ENCODE peak calls at places on chromosomes 6 and 20, in nine cellular contexts. T is AG04450, C is ascending aorta, G is adrenal gland, P is mammary epithelial cell, J is epithelial cell of esophagus, U is BE2C, F is left ventricle myocardium inferior, Q is left lung. A is an unnamed sample.

GRCh38 chr20:45882469-45883099 is 1.6 kb downstream of the ZSWIM1 start:
- DNase-seq in Q (no peak), C (no peak), F (no peak), T (no peak), U (no peak), J (no peak), P (no peak), G (no peak), A (no peak)

GRCh38 chr6:44867561-44868334 is 460.4 kb upstream of the RUNX2 start:
- DNase-seq in J (no peak), C (no peak), U (no peak), P (no peak), Q (no peak), F (no peak), T (no peak), G (no peak), A (no peak)

GRCh38 chr6:13216236-13216933 is 112.0 kb downstream of the TBC1D7 start:
- DNase-seq in C (no peak), T (no peak), U (no peak), G (no peak), Q (no peak), P (no peak), J (peak), F (no peak), A (no peak)

GRCh38 chr20:381581-382290 is 1.2 kb downstream of the TRIB3 start:
- DNase-seq in G (peak), U (peak), T (no peak), F (peak), P (peak), C (peak), J (peak), Q (peak), A (peak)

GRCh38 chr6:24154121-24154520 is 28.1 kb downstream of the NRSN1 start:
- DNase-seq in Q (no peak), U (no peak), T (no peak), C (no peak), G (no peak), F (no peak), P (peak), J (peak), A (no peak)

GRCh38 chr6:51542466-51542865 is 544.9 kb downstream of the PKHD1 start:
- DNase-seq in J (no peak), U (no peak), P (no peak), Q (no peak), G (no peak), T (no peak), C (no peak), F (no peak), A (no peak)

GRCh38 chr6:166520905-166521834 is 65.3 kb downstream of the RAMACL start:
- DNase-seq in Q (no peak), F (no peak), P (peak), J (no peak), C (no peak), U (no peak), T (no peak), G (no peak), A (no peak)

GRCh38 chr6:117072134-117072533 is 193.2 kb upstream of the VGLL2 start:
- DNase-seq in Q (no peak), G (no peak), U (peak), J (peak), P (peak), F (peak), T (no peak), C (no peak), A (no peak)

GRCh38 chr20:59908855-59909254 is 24.6 kb downstream of the SYCP2 start:
- DNase-seq in F (no peak), J (no peak), U (no peak), T (no peak), G (no peak), P (no peak), Q (no peak), C (no peak), A (no peak)

GRCh38 chr20:4043801-4044200 is 28.4 kb upstream of the RNF24 start:
- DNase-seq in P (no peak), U (no peak), G (no peak), F (no peak), Q (no peak), J (no peak), T (no peak), C (no peak), A (no peak)

GRCh38 chr6:34359438-34360158 is 32.9 kb downstream of the NUDT3 start:
- DNase-seq in F (no peak), C (no peak), J (peak), T (no peak), Q (no peak), G (no peak), U (no peak), P (peak), A (no peak)

GRCh38 chr6:41836022-41836659 is 48.6 kb downstream of the TOMM6 start:
- DNase-seq in Q (no peak), G (no peak), C (no peak), U (no peak), T (no peak), F (no peak), J (no peak), P (peak), A (no peak)

GRCh38 chr20:20802328-20802727 is 89.9 kb upstream of the RALGAPA2 start:
- DNase-seq in G (no peak), P (no peak), U (no peak), T (no peak), F (no peak), C (no peak), Q (no peak), J (no peak), A (no peak)

GRCh38 chr20:63551068-63551467 is 2.9 kb upstream of the FNDC11 start:
- DNase-seq in P (no peak), T (no peak), Q (no peak), U (peak), C (no peak), G (no peak), J (no peak), F (no peak), A (no peak)

GRCh38 chr6:161694995-161695394 is 421.1 kb upstream of the AGPAT4 start:
- DNase-seq in U (peak), F (no peak), G (no peak), Q (no peak), T (no peak), P (no peak), J (peak), C (no peak), A (no peak)

GRCh38 chr6:46175446-46175845 is 4.7 kb upstream of the ENPP5 start:
- DNase-seq in C (no peak), J (no peak), T (no peak), F (no peak), U (no peak), G (no peak), P (no peak), Q (no peak), A (no peak)

GRCh38 chr6:21527731-21528130 is 65.8 kb upstream of the SOX4 start:
- DNase-seq in F (no peak), C (no peak), Q (no peak), T (no peak), J (no peak), U (no peak), P (no peak), G (no peak), A (no peak)

GRCh38 chr20:62413896-62414481 is 6.9 kb upstream of the CABLES2 start:
- DNase-seq in J (no peak), P (no peak), G (no peak), T (no peak), C (no peak), Q (no peak), U (no peak), F (no peak), A (no peak)

GRCh38 chr6:27478706-27479318 is 5.9 kb upstream of the ZNF184 start:
- DNase-seq in G (peak), F (peak), P (peak), J (peak), U (peak), Q (peak), T (peak), C (peak), A (peak)

DNA sequence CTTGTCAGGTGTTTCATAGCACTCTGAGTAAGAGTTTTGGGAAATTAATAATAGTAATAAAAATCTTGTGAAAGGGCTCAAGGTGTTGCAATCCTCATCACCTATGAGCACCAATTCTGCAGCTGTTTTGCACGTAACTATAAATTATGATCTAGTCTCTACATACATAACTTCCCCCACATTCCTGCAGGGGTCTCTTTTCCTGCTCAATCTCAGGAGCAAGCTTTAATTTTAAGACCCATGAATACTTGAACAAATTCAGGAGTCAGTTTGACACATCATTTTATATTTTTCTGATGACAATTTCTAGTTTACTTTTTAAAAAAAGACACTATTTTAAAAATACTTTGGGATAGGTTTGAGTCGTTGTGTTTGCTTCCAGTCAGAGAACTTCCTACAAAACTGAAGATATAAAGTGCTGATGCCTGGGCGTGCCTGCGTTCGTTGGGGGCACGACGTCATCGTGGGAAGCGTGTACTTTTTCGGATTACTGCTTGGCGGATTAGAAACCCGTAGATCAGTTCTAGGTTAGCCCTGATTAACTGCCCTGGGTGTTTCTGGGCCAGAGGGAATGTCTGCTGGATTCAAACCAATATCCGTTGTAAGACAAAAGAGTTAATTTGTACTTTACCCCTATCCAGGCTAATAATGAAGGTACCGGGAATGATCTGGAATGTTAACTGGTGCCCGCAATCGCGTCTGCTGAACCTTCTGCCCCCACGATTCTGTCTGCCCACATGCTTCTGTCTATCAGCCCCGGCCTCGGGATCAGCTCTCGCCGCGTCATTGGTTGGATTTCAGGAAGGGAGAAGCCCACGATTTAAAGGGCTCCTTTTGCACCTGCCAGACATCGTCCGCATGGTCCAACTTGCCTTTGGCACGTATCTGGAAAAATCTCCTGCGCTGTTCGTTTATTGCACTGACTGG is 940 bp upstream of the E2F3 start:
- DNase-seq in G (peak), T (no peak), U (peak), C (peak), F (peak), J (peak), P (peak), Q (peak), A (peak)
- TF ChIP-seq CTCF in G (peak), T (peak), U (peak), C (peak), F (peak), J (no peak), P (peak), Q (peak), A (peak)

DNA sequence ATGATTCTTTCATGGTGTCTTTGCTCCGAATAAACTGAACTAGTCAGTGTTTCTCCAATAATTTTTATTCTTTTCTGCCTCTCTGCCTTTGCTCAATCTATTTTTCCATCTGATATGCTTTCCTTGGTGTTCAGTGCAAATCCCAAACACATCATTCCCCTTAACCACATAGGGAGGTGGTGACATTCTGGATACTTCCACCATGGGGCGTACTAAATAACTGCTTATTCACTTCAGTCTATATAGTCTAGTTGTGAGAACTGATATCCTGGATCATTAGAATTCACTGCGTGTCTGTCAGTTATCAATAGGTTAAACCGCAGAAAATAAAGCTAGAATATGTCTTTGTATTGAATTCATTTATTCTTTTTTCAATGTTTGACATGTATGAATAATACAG is 83.1 kb downstream of the KCNQ5 start:
- DNase-seq in C (no peak), F (no peak), P (no peak), J (peak), G (no peak), T (no peak), Q (no peak), U (no peak), A (no peak)
- TF ChIP-seq CTCF in C (no peak), F (no peak), P (no peak), J (peak), G (no peak), T (no peak), Q (no peak), U (no peak), A (no peak)

GRCh38 chr6:157669747-157670216 is 153.3 kb upstream of the SNX9 start:
- DNase-seq in C (peak), F (peak), G (peak), J (peak), P (peak), Q (peak), U (peak), T (peak), A (peak)
- TF ChIP-seq CTCF in C (peak), F (peak), G (no peak), J (peak), P (peak), Q (no peak), U (peak), T (peak), A (no peak)

GRCh38 chr6:2988076-2988425 is 11.6 kb upstream of the NQO2 start:
- DNase-seq in J (no peak), C (no peak), U (no peak), G (no peak), T (no peak), P (no peak), Q (no peak), F (no peak), A (no peak)

GRCh38 chr6:2990179-2990931 is 9.3 kb upstream of the NQO2 start:
- DNase-seq in J (peak), T (no peak), Q (no peak), P (peak), C (no peak), G (peak), U (peak), F (no peak), A (no peak)

GRCh38 chr6:2988426-2989331 is 11.0 kb upstream of the NQO2 start:
- DNase-seq in G (peak), F (peak), C (peak), U (peak), Q (peak), T (peak), J (peak), P (peak), A (peak)

GRCh38 chr6:2990932-2991506 is 8.7 kb upstream of the NQO2 start:
- DNase-seq in P (peak), U (no peak), C (no peak), G (no peak), Q (no peak), T (no peak), J (no peak), F (no peak), A (no peak)

GRCh38 chr6:2989332-2990178 is 10.1 kb upstream of the NQO2 start:
- DNase-seq in T (peak), F (peak), U (peak), C (peak), Q (peak), J (peak), P (peak), G (peak), A (peak)
- TF ChIP-seq CTCF in T (no peak), F (no peak), U (no peak), C (no peak), Q (peak), J (no peak), P (no peak), G (peak), A (no peak)

DNA sequence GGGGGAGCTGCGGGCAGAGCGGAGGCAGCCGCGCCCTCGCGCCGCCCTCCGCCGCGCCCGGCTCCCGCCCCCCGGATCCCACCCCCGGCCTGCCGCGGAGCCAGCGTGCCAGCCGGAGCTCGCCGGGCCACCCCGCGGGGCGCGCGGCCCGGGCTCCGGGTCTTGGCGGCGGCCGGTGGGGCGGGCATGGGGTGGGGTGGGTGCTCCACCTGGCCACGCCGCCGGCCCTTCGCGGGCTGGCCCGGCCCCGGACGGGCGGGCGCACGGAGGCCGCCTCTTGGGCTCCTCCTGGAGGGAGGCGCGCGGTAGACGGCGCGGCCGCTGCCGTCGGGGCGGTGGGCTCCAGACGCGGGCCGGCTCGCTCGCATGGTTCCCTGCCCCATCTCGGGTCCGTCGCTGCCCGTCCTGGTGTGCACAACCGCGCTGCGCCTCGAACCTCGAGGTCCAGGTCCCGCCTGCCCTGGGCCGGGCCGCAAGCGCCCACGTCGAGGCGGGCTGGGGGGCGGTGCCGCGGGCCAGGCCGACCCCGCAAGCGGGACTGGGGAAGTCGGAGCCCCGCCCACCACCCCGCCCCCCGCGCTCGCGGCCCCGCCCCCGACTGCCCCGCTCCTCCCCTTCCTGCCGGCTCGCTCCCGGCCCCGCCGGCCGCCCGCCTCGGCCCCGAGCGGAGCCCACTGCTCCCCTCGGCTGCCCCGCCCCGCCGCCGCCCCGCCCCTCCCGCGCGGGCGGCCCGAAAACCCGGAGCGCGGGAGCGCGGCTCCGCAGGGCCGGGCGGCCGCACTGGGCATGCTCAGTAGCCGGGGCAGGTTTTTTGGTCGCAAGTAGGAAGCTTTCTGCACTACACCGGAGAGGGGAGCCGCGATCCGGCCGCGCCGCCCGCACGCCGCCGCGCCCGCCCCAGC is at the start of gene CDYL:
- DNase-seq in J (peak), C (peak), U (peak), F (peak), G (peak), Q (peak), P (peak), T (peak), A (peak)
- TF ChIP-seq CTCF in J (no peak), C (no peak), U (no peak), F (peak), G (peak), Q (peak), P (peak), T (peak), A (no peak)

GRCh38 chr20:56781108-56781739 is 152.1 kb downstream of the TFAP2C start:
- DNase-seq in C (no peak), G (peak), T (no peak), U (no peak), J (no peak), P (no peak), F (no peak), Q (peak), A (no peak)
- TF ChIP-seq CTCF in C (no peak), G (no peak), T (no peak), U (no peak), J (no peak), P (no peak), F (no peak), Q (no peak), A (no peak)

GRCh38 chr6:100509101-100509500 is 44.4 kb upstream of the SIM1 start:
- DNase-seq in U (no peak), Q (no peak), P (no peak), T (no peak), G (no peak), C (no peak), J (no peak), F (no peak), A (no peak)
- TF ChIP-seq CTCF in U (no peak), Q (no peak), P (no peak), T (no peak), G (no peak), C (no peak), J (no peak), F (no peak), A (no peak)

GRCh38 chr20:37917436-37917835 is 14.5 kb downstream of the VSTM2L start:
- DNase-seq in C (no peak), U (no peak), T (no peak), G (no peak), P (no peak), Q (no peak), F (no peak), J (no peak), A (no peak)

GRCh38 chr20:37914367-37914671 is 11.4 kb downstream of the VSTM2L start:
- DNase-seq in F (no peak), G (no peak), Q (no peak), T (no peak), P (no peak), C (no peak), J (no peak), U (no peak), A (no peak)

GRCh38 chr20:37915434-37915787 is 12.5 kb downstream of the VSTM2L start:
- DNase-seq in C (no peak), P (no peak), F (no peak), Q (no peak), U (no peak), G (no peak), T (no peak), J (no peak), A (no peak)

GRCh38 chr20:37914672-37915433 is 11.9 kb downstream of the VSTM2L start:
- DNase-seq in J (no peak), P (no peak), T (no peak), C (no peak), G (no peak), U (peak), Q (peak), F (no peak), A (peak)

DNA sequence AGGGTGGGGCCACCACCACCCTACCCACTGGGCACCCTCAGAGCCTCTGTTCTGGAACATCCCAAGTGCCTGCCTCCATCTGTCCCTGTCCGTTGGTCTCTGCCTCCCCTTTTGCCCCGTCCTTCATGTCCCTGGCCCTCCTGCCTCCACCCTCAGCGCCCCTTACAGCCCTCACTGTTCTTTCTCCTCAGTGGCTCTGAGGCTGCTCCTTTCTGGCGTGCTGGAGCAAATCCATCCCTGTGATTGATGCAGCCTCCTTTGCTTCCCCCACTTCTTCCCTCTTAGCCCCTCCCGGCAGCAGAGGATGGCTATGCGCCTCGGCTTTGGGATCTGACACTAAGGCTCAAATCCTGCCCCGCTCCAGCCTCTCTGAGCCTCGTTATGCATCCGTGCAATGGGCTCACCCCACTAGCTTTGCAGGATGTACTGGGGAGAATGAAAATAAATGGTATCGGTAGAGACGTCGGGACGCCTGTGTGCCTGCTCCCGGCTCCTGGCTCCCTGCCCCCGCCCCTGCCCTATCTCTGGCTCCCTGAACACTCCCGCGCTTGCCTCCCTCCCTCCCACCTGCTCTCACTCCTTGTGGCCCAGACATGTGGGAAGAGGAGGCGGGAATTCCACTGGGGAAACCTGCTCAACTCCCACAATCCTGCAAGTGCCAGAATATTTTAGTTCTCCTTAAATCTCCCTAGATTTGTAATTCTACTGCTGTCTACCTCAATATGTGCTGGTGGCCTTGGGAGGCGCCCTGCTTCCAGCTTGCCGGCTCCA is 13.1 kb downstream of the VSTM2L start:
- DNase-seq in T (no peak), J (no peak), C (no peak), F (peak), Q (no peak), U (peak), P (no peak), G (no peak), A (peak)
- TF ChIP-seq CTCF in T (peak), J (peak), C (no peak), F (no peak), Q (no peak), U (no peak), P (no peak), G (no peak), A (no peak)

GRCh38 chr6:89216411-89216810 is 747 bp downstream of the GABRR1 start:
- DNase-seq in J (no peak), F (no peak), T (no peak), P (no peak), Q (no peak), U (no peak), C (no peak), G (no peak), A (no peak)
- TF ChIP-seq CTCF in J (no peak), F (no peak), T (no peak), P (no peak), Q (no peak), U (no peak), C (no peak), G (no peak), A (no peak)

A was measured in nephron progenitor cell.